ENCODE peak calls at places on chromosomes 6 and 20, in ten cellular contexts. One of them, this sample, is unnamed.

GRCh38 chr6:145544514-145544913 is 190.8 kb downstream of the EPM2A start:
- DNase-seq in RWPE1: peak
- DNase-seq in astrocyte of the spinal cord: no peak
- DNase-seq in upper lobe of left lung: no peak
- DNase-seq in nucleus accumbens: no peak
- DNase-seq in WTC11: no peak
- DNase-seq in HTR-8/SVneo: no peak
- DNase-seq in fibroblast of pulmonary artery: no peak
- DNase-seq in NCI-H2171 treated with DMSO at 0.1 percent for 48 hours: no peak
- DNase-seq in COR-L47: no peak
- DNase-seq in this sample: no peak

GRCh38 chr6:101080597-101080996 is 199.5 kb upstream of the ASCC3 start:
- DNase-seq in RWPE1: peak
- DNase-seq in astrocyte of the spinal cord: no peak
- DNase-seq in upper lobe of left lung: no peak
- DNase-seq in nucleus accumbens: no peak
- DNase-seq in WTC11: no peak
- DNase-seq in HTR-8/SVneo: peak
- DNase-seq in fibroblast of pulmonary artery: peak
- DNase-seq in NCI-H2171 treated with DMSO at 0.1 percent for 48 hours: no peak
- DNase-seq in COR-L47: no peak
- DNase-seq in this sample: no peak

GRCh38 chr6:168043193-168043847 is 35.7 kb downstream of the FRMD1 start:
- DNase-seq in RWPE1: no peak
- DNase-seq in astrocyte of the spinal cord: no peak
- DNase-seq in upper lobe of left lung: no peak
- DNase-seq in nucleus accumbens: no peak
- DNase-seq in WTC11: no peak
- DNase-seq in HTR-8/SVneo: no peak
- DNase-seq in fibroblast of pulmonary artery: no peak
- DNase-seq in NCI-H2171 treated with DMSO at 0.1 percent for 48 hours: no peak
- DNase-seq in COR-L47: no peak
- DNase-seq in this sample: no peak

GRCh38 chr6:66307490-66307889 is 600.5 kb upstream of the EYS start:
- DNase-seq in RWPE1: no peak
- DNase-seq in astrocyte of the spinal cord: peak
- DNase-seq in upper lobe of left lung: no peak
- DNase-seq in nucleus accumbens: no peak
- DNase-seq in WTC11: no peak
- DNase-seq in HTR-8/SVneo: no peak
- DNase-seq in fibroblast of pulmonary artery: no peak
- DNase-seq in NCI-H2171 treated with DMSO at 0.1 percent for 48 hours: no peak
- DNase-seq in COR-L47: peak
- DNase-seq in this sample: no peak

GRCh38 chr6:4655196-4656025 is 120.8 kb upstream of the CDYL start:
- DNase-seq in RWPE1: no peak
- DNase-seq in astrocyte of the spinal cord: no peak
- DNase-seq in upper lobe of left lung: no peak
- DNase-seq in nucleus accumbens: no peak
- DNase-seq in WTC11: no peak
- DNase-seq in HTR-8/SVneo: no peak
- DNase-seq in fibroblast of pulmonary artery: no peak
- DNase-seq in NCI-H2171 treated with DMSO at 0.1 percent for 48 hours: no peak
- DNase-seq in COR-L47: no peak
- DNase-seq in this sample: no peak

GRCh38 chr6:165059032-165059431 is 250.4 kb downstream of the C6orf118 start:
- DNase-seq in RWPE1: peak
- DNase-seq in astrocyte of the spinal cord: no peak
- DNase-seq in upper lobe of left lung: no peak
- DNase-seq in nucleus accumbens: no peak
- DNase-seq in WTC11: no peak
- DNase-seq in HTR-8/SVneo: no peak
- DNase-seq in fibroblast of pulmonary artery: peak
- DNase-seq in NCI-H2171 treated with DMSO at 0.1 percent for 48 hours: no peak
- DNase-seq in COR-L47: no peak
- DNase-seq in this sample: no peak

GRCh38 chr6:167892835-167893234 is 66.1 kb downstream of the AFDN start:
- DNase-seq in RWPE1: no peak
- DNase-seq in astrocyte of the spinal cord: no peak
- DNase-seq in upper lobe of left lung: no peak
- DNase-seq in nucleus accumbens: no peak
- DNase-seq in WTC11: peak
- DNase-seq in HTR-8/SVneo: no peak
- DNase-seq in fibroblast of pulmonary artery: no peak
- DNase-seq in NCI-H2171 treated with DMSO at 0.1 percent for 48 hours: no peak
- DNase-seq in COR-L47: no peak
- DNase-seq in this sample: no peak

GRCh38 chr20:44720994-44721784 is 6.0 kb downstream of the CCN5 start:
- DNase-seq in RWPE1: peak
- DNase-seq in astrocyte of the spinal cord: peak
- DNase-seq in upper lobe of left lung: peak
- DNase-seq in nucleus accumbens: no peak
- DNase-seq in WTC11: no peak
- DNase-seq in HTR-8/SVneo: no peak
- DNase-seq in fibroblast of pulmonary artery: peak
- DNase-seq in NCI-H2171 treated with DMSO at 0.1 percent for 48 hours: no peak
- DNase-seq in COR-L47: no peak
- DNase-seq in this sample: no peak

GRCh38 chr20:1163105-1163504 is 21.7 kb downstream of the TMEM74B start:
- DNase-seq in RWPE1: no peak
- DNase-seq in astrocyte of the spinal cord: no peak
- DNase-seq in upper lobe of left lung: no peak
- DNase-seq in nucleus accumbens: no peak
- DNase-seq in WTC11: no peak
- DNase-seq in HTR-8/SVneo: no peak
- DNase-seq in fibroblast of pulmonary artery: no peak
- DNase-seq in NCI-H2171 treated with DMSO at 0.1 percent for 48 hours: no peak
- DNase-seq in COR-L47: no peak
- DNase-seq in this sample: no peak

GRCh38 chr20:46324960-46325703 is 16.8 kb upstream of the CDH22 start:
- DNase-seq in RWPE1: peak
- DNase-seq in astrocyte of the spinal cord: peak
- DNase-seq in upper lobe of left lung: no peak
- DNase-seq in nucleus accumbens: no peak
- DNase-seq in WTC11: peak
- DNase-seq in HTR-8/SVneo: peak
- DNase-seq in fibroblast of pulmonary artery: peak
- DNase-seq in NCI-H2171 treated with DMSO at 0.1 percent for 48 hours: peak
- DNase-seq in COR-L47: peak
- DNase-seq in this sample: peak

GRCh38 chr6:134822920-134823430 is 126.9 kb downstream of the ALDH8A1 start:
- DNase-seq in RWPE1: peak
- DNase-seq in astrocyte of the spinal cord: peak
- DNase-seq in upper lobe of left lung: peak
- DNase-seq in nucleus accumbens: peak
- DNase-seq in WTC11: peak
- DNase-seq in HTR-8/SVneo: peak
- DNase-seq in fibroblast of pulmonary artery: peak
- DNase-seq in NCI-H2171 treated with DMSO at 0.1 percent for 48 hours: peak
- DNase-seq in COR-L47: peak
- DNase-seq in this sample: peak

GRCh38 chr6:3850451-3851203 is 1.5 kb downstream of the FAM50B start:
- DNase-seq in RWPE1: no peak
- DNase-seq in astrocyte of the spinal cord: no peak
- DNase-seq in upper lobe of left lung: no peak
- DNase-seq in nucleus accumbens: no peak
- DNase-seq in WTC11: no peak
- DNase-seq in HTR-8/SVneo: no peak
- DNase-seq in fibroblast of pulmonary artery: no peak
- DNase-seq in NCI-H2171 treated with DMSO at 0.1 percent for 48 hours: no peak
- DNase-seq in COR-L47: no peak
- DNase-seq in this sample: peak

GRCh38 chr20:59222239-59222981 is 58.8 kb downstream of the ZNF831 start:
- DNase-seq in RWPE1: peak
- DNase-seq in astrocyte of the spinal cord: peak
- DNase-seq in upper lobe of left lung: peak
- DNase-seq in nucleus accumbens: peak
- DNase-seq in WTC11: peak
- DNase-seq in HTR-8/SVneo: peak
- DNase-seq in fibroblast of pulmonary artery: peak
- DNase-seq in NCI-H2171 treated with DMSO at 0.1 percent for 48 hours: peak
- DNase-seq in COR-L47: peak
- DNase-seq in this sample: peak

GRCh38 chr6:167734662-167735497 is 91.8 kb upstream of the AFDN start:
- DNase-seq in RWPE1: no peak
- DNase-seq in astrocyte of the spinal cord: no peak
- DNase-seq in upper lobe of left lung: no peak
- DNase-seq in nucleus accumbens: no peak
- DNase-seq in WTC11: no peak
- DNase-seq in HTR-8/SVneo: no peak
- DNase-seq in fibroblast of pulmonary artery: no peak
- DNase-seq in NCI-H2171 treated with DMSO at 0.1 percent for 48 hours: no peak
- DNase-seq in COR-L47: no peak
- DNase-seq in this sample: no peak

GRCh38 chr6:19033683-19034082 is 646.5 kb downstream of the RNF144B start:
- DNase-seq in RWPE1: no peak
- DNase-seq in astrocyte of the spinal cord: no peak
- DNase-seq in upper lobe of left lung: no peak
- DNase-seq in nucleus accumbens: no peak
- DNase-seq in WTC11: no peak
- DNase-seq in HTR-8/SVneo: no peak
- DNase-seq in fibroblast of pulmonary artery: no peak
- DNase-seq in NCI-H2171 treated with DMSO at 0.1 percent for 48 hours: no peak
- DNase-seq in COR-L47: no peak
- DNase-seq in this sample: no peak

GRCh38 chr6:161835426-161836029 is 561.7 kb upstream of the AGPAT4 start:
- DNase-seq in RWPE1: no peak
- DNase-seq in astrocyte of the spinal cord: peak
- DNase-seq in upper lobe of left lung: no peak
- DNase-seq in nucleus accumbens: no peak
- DNase-seq in WTC11: no peak
- DNase-seq in HTR-8/SVneo: no peak
- DNase-seq in fibroblast of pulmonary artery: no peak
- DNase-seq in NCI-H2171 treated with DMSO at 0.1 percent for 48 hours: no peak
- DNase-seq in COR-L47: no peak
- DNase-seq in this sample: no peak

GRCh38 chr20:8082999-8083398 is 49.1 kb upstream of the PLCB1 start:
- DNase-seq in RWPE1: no peak
- DNase-seq in astrocyte of the spinal cord: no peak
- DNase-seq in upper lobe of left lung: no peak
- DNase-seq in nucleus accumbens: no peak
- DNase-seq in WTC11: no peak
- DNase-seq in HTR-8/SVneo: no peak
- DNase-seq in fibroblast of pulmonary artery: peak
- DNase-seq in NCI-H2171 treated with DMSO at 0.1 percent for 48 hours: peak
- DNase-seq in COR-L47: no peak
- DNase-seq in this sample: no peak

GRCh38 chr6:22892452-22892851 is 323.1 kb downstream of the HDGFL1 start:
- DNase-seq in RWPE1: peak
- DNase-seq in astrocyte of the spinal cord: peak
- DNase-seq in upper lobe of left lung: no peak
- DNase-seq in nucleus accumbens: no peak
- DNase-seq in WTC11: no peak
- DNase-seq in HTR-8/SVneo: peak
- DNase-seq in fibroblast of pulmonary artery: peak
- DNase-seq in NCI-H2171 treated with DMSO at 0.1 percent for 48 hours: no peak
- DNase-seq in COR-L47: no peak
- DNase-seq in this sample: no peak

GRCh38 chr20:5729348-5729747 is 20.9 kb upstream of the SHLD1 start:
- DNase-seq in RWPE1: no peak
- DNase-seq in astrocyte of the spinal cord: no peak
- DNase-seq in upper lobe of left lung: no peak
- DNase-seq in nucleus accumbens: no peak
- DNase-seq in WTC11: no peak
- DNase-seq in HTR-8/SVneo: no peak
- DNase-seq in fibroblast of pulmonary artery: no peak
- DNase-seq in NCI-H2171 treated with DMSO at 0.1 percent for 48 hours: no peak
- DNase-seq in COR-L47: no peak
- DNase-seq in this sample: no peak

GRCh38 chr6:56399672-56400263 is 152.4 kb upstream of the COL21A1 start:
- DNase-seq in RWPE1: no peak
- DNase-seq in astrocyte of the spinal cord: no peak
- DNase-seq in upper lobe of left lung: no peak
- DNase-seq in nucleus accumbens: no peak
- DNase-seq in WTC11: no peak
- DNase-seq in HTR-8/SVneo: no peak
- DNase-seq in fibroblast of pulmonary artery: no peak
- DNase-seq in NCI-H2171 treated with DMSO at 0.1 percent for 48 hours: no peak
- DNase-seq in COR-L47: no peak
- DNase-seq in this sample: no peak

GRCh38 chr20:8388146-8388545 is 256.1 kb downstream of the PLCB1 start:
- DNase-seq in RWPE1: no peak
- DNase-seq in astrocyte of the spinal cord: peak
- DNase-seq in upper lobe of left lung: no peak
- DNase-seq in nucleus accumbens: no peak
- DNase-seq in WTC11: no peak
- DNase-seq in HTR-8/SVneo: no peak
- DNase-seq in fibroblast of pulmonary artery: peak
- DNase-seq in NCI-H2171 treated with DMSO at 0.1 percent for 48 hours: no peak
- DNase-seq in COR-L47: no peak
- DNase-seq in this sample: no peak

GRCh38 chr6:35599761-35600658 is 87.3 kb upstream of the TULP1 start:
- DNase-seq in RWPE1: no peak
- DNase-seq in astrocyte of the spinal cord: no peak
- DNase-seq in upper lobe of left lung: no peak
- DNase-seq in nucleus accumbens: no peak
- DNase-seq in WTC11: no peak
- DNase-seq in HTR-8/SVneo: no peak
- DNase-seq in fibroblast of pulmonary artery: no peak
- DNase-seq in NCI-H2171 treated with DMSO at 0.1 percent for 48 hours: no peak
- DNase-seq in COR-L47: no peak
- DNase-seq in this sample: peak

GRCh38 chr6:30926644-30927043 is 5.3 kb downstream of the SFTA2 start:
- DNase-seq in RWPE1: peak
- DNase-seq in astrocyte of the spinal cord: peak
- DNase-seq in upper lobe of left lung: peak
- DNase-seq in nucleus accumbens: no peak
- DNase-seq in WTC11: no peak
- DNase-seq in HTR-8/SVneo: no peak
- DNase-seq in fibroblast of pulmonary artery: no peak
- DNase-seq in NCI-H2171 treated with DMSO at 0.1 percent for 48 hours: no peak
- DNase-seq in COR-L47: no peak
- DNase-seq in this sample: no peak

GRCh38 chr6:1049900-1050299 is 262.0 kb upstream of the FOXQ1 start:
- DNase-seq in RWPE1: no peak
- DNase-seq in astrocyte of the spinal cord: no peak
- DNase-seq in upper lobe of left lung: no peak
- DNase-seq in nucleus accumbens: no peak
- DNase-seq in WTC11: no peak
- DNase-seq in HTR-8/SVneo: no peak
- DNase-seq in fibroblast of pulmonary artery: no peak
- DNase-seq in NCI-H2171 treated with DMSO at 0.1 percent for 48 hours: no peak
- DNase-seq in COR-L47: no peak
- DNase-seq in this sample: no peak

GRCh38 chr6:57435475-57436163 is 118.2 kb downstream of the PRIM2 start:
- DNase-seq in RWPE1: no peak
- DNase-seq in astrocyte of the spinal cord: no peak
- DNase-seq in upper lobe of left lung: no peak
- DNase-seq in nucleus accumbens: no peak
- DNase-seq in WTC11: no peak
- DNase-seq in HTR-8/SVneo: no peak
- DNase-seq in fibroblast of pulmonary artery: no peak
- DNase-seq in NCI-H2171 treated with DMSO at 0.1 percent for 48 hours: no peak
- DNase-seq in COR-L47: no peak
- DNase-seq in this sample: no peak

GRCh38 chr20:39338977-39339376 is 376.8 kb downstream of the DHX35 start:
- DNase-seq in RWPE1: no peak
- DNase-seq in astrocyte of the spinal cord: no peak
- DNase-seq in upper lobe of left lung: no peak
- DNase-seq in nucleus accumbens: no peak
- DNase-seq in WTC11: no peak
- DNase-seq in HTR-8/SVneo: no peak
- DNase-seq in fibroblast of pulmonary artery: no peak
- DNase-seq in NCI-H2171 treated with DMSO at 0.1 percent for 48 hours: no peak
- DNase-seq in COR-L47: no peak
- DNase-seq in this sample: no peak

GRCh38 chr6:506508-506907 is 115.0 kb downstream of the IRF4 start:
- DNase-seq in RWPE1: no peak
- DNase-seq in astrocyte of the spinal cord: no peak
- DNase-seq in upper lobe of left lung: no peak
- DNase-seq in nucleus accumbens: no peak
- DNase-seq in WTC11: no peak
- DNase-seq in HTR-8/SVneo: no peak
- DNase-seq in fibroblast of pulmonary artery: no peak
- DNase-seq in NCI-H2171 treated with DMSO at 0.1 percent for 48 hours: no peak
- DNase-seq in COR-L47: no peak
- DNase-seq in this sample: peak

GRCh38 chr6:107115695-107116327 is 496 bp upstream of the BEND3 start:
- DNase-seq in RWPE1: peak
- DNase-seq in astrocyte of the spinal cord: peak
- DNase-seq in upper lobe of left lung: peak
- DNase-seq in nucleus accumbens: no peak
- DNase-seq in WTC11: peak
- DNase-seq in HTR-8/SVneo: peak
- DNase-seq in fibroblast of pulmonary artery: no peak
- DNase-seq in NCI-H2171 treated with DMSO at 0.1 percent for 48 hours: peak
- DNase-seq in COR-L47: no peak
- DNase-seq in this sample: peak